ENCODE peak calls at places on chromosomes 1 and 21, in eight cellular contexts. W is transverse colon, L is stomach, K is esophagus muscularis mucosa, V is GM12878, Q is sigmoid colon, X is upper lobe of left lung, F is H1. H is an unnamed sample.

GRCh38 chr1:78617615-78618026 is 2.6 kb upstream of the IFI44L start:
- DNase-seq in W (peak; percentile 48), L (peak; percentile 62), K (no peak), V (peak; percentile 60), Q (peak; percentile 83), X (no peak), F (peak; percentile 54), H (peak; percentile 68)

GRCh38 chr1:116066868-116067563 is 44.2 kb upstream of the MAB21L3 start:
- DNase-seq in W (no peak), L (no peak), K (no peak), V (no peak), Q (no peak), X (no peak), F (no peak), H (no peak)

GRCh38 chr1:74362691-74363090 is 127.5 kb downstream of the TNNI3K start:
- DNase-seq in W (no peak), L (no peak), K (no peak), V (no peak), Q (no peak), X (no peak), F (no peak), H (no peak)

GRCh38 chr1:59452026-59452425 is 155.1 kb downstream of the FGGY start:
- DNase-seq in W (no peak), L (no peak), K (no peak), V (no peak), Q (no peak), X (no peak), F (no peak), H (no peak)

GRCh38 chr1:116513956-116514355 is 56.9 kb downstream of the CD58 start:
- DNase-seq in W (no peak), L (no peak), K (no peak), V (no peak), Q (no peak), X (no peak), F (no peak), H (no peak)

GRCh38 chr1:46043491-46044017 is 88.9 kb downstream of the PIK3R3 start:
- DNase-seq in W (peak; percentile 28), L (no peak), K (peak; percentile 64), V (peak; percentile 92), Q (peak; percentile 43), X (no peak), F (no peak), H (no peak)

GRCh38 chr21:34745557-34746255 is 76.9 kb downstream of the CLIC6 start:
- DNase-seq in W (peak; percentile 65), L (peak; percentile 73), K (no peak), V (peak; percentile 26), Q (peak; percentile 84), X (peak; percentile 36), F (peak; percentile 70), H (peak; percentile 85)

GRCh38 chr1:162361349-162361748 is 15.3 kb downstream of the SPATA46 start:
- DNase-seq in W (no peak), L (no peak), K (no peak), V (no peak), Q (no peak), X (no peak), F (no peak), H (no peak)

GRCh38 chr1:89761901-89762300 is 58.9 kb upstream of the LRRC8D start:
- DNase-seq in W (no peak), L (no peak), K (no peak), V (no peak), Q (no peak), X (no peak), F (no peak), H (no peak)

GRCh38 chr1:27522860-27523665 is 33.1 kb upstream of the WASF2 start:
- DNase-seq in W (no peak), L (no peak), K (no peak), V (no peak), Q (no peak), X (no peak), F (peak; percentile 68), H (no peak)
- TF ChIP-seq CTCF in W (peak; percentile 10), L (no peak), K (peak; percentile 29), V (no peak), Q (peak; percentile 35), X (no peak), F (no peak), H (peak; percentile 19)

GRCh38 chr1:94124538-94124937 is 3.6 kb upstream of the ABCA4 start:
- DNase-seq in W (no peak), L (no peak), K (no peak), V (no peak), Q (no peak), X (no peak), F (no peak), H (no peak)

GRCh38 chr1:94121411-94121821 is 468 bp upstream of the ABCA4 start:
- DNase-seq in W (no peak), L (no peak), K (no peak), V (no peak), Q (no peak), X (no peak), F (no peak), H (no peak)

GRCh38 chr1:94120591-94120901 is 402 bp downstream of the ABCA4 start:
- DNase-seq in W (no peak), L (no peak), K (no peak), V (no peak), Q (no peak), X (no peak), F (no peak), H (no peak)

GRCh38 chr1:94120983-94121382 is at the start of gene ABCA4:
- DNase-seq in W (no peak), L (no peak), K (no peak), V (no peak), Q (no peak), X (no peak), F (no peak), H (no peak)

DNA sequence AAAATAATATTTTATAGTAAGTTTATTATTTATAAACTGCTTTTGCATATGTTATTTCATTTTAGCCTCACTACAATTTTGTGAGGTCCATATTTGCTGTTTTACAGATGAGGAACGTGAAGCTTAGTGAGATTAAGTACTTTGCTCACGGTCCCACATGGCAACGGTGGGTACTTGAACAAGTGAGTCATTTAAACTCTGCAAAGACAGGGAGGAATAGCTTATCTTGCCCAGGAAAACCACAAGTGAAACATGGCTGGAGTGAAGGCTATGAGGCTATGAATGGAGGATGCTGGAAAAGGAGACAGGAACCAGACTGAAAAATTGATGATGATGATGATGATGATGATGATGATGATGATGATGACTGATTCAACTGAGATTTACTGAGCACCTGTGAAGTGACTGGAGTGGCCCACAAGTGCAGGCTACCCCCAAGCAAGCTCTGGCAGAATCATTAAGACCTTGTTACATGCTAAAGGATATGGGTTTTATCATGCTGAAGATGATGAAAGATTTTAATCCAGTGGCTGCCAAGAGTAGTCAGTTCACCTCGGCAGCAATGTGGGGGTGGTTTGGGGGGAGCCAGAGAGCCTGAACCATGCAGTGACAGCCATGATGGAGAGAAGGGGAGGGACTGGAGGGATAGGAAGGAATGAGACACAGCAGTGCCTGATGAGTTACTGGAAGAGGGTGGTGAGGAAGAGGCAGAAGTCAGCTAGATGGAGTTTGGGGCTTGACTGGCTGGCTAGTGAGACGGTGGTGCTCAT is 1.4 kb upstream of the ABCA4 start:
- DNase-seq in W (no peak), L (no peak), K (no peak), V (no peak), Q (no peak), X (no peak), F (no peak), H (no peak)
- TF ChIP-seq EP300 in W (no peak), L (no peak), K (no peak), V (no peak), Q (no peak), X (no peak), F (no peak), H (no peak)

GRCh38 chr1:234564035-234565029 is 45.6 kb downstream of the IRF2BP2 start:
- DNase-seq in W (no peak), L (no peak), K (no peak), V (no peak), Q (no peak), X (no peak), F (no peak), H (no peak)
- TF ChIP-seq POLR2AphosphoS5 in W (no peak), L (no peak), K (peak; percentile 58), V (no peak), Q (no peak), X (no peak), F (no peak), H (peak; percentile 58)

GRCh38 chr21:33479679-33480480 is at the start of gene TMEM50B:
- DNase-seq in W (peak; percentile 97), L (peak; percentile 96), K (peak; percentile 98), V (peak; percentile 79), Q (peak; percentile 98), X (peak; percentile 99), F (peak; percentile 95), H (peak; percentile 98)
- TF ChIP-seq CTCF in W (peak; percentile 81), L (no peak), K (peak; percentile 42), V (peak; percentile 52), Q (peak; percentile 51), X (peak; percentile 47), F (peak; percentile 40), H (peak; percentile 56)

DNA sequence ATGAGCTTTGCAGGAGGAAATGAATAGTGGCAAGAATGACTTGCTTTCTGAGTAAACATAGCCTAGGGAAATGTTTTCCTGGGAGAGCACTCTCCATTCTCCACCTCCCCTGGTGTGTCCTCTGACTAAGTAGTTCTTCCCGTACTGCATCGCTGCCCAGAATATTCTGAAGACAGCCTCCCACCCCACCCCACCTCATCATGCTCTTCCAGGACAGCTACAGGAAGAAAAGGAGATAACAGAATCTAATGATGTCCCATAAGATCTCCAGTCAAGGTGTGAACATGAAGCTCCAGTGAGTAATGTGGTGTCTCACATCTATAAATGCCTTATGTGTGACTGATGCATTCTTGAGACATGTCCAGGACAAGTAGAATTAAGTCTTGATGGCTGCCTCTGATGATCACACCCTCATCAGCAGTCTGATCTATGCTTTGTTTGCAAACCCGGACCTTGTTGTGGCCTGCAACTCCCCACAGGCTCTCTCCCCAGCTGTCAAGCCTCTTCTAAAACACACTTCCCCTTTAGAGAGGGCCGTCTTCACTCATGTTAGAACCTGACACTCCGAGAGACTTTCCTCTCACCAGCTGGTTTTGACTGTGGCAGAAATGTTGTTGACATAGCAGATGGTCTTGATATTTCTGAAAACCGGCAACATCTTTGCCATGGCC is 183.0 kb downstream of the CYYR1 start:
- DNase-seq in W (no peak), L (no peak), K (no peak), V (no peak), Q (no peak), X (no peak), F (no peak), H (no peak)
- TF ChIP-seq EP300 in W (no peak), L (no peak), K (no peak), V (no peak), Q (no peak), X (no peak), F (no peak), H (no peak)

GRCh38 chr1:150575072-150575489 is 4.3 kb downstream of the MCL1 start:
- DNase-seq in W (no peak), L (no peak), K (no peak), V (no peak), Q (no peak), X (no peak), F (no peak), H (no peak)
- TF ChIP-seq POLR2AphosphoS5 in W (no peak), L (no peak), K (no peak), V (no peak), Q (no peak), X (no peak), F (no peak), H (no peak)

GRCh38 chr1:117758444-117759316 is 152.8 kb downstream of the TENT5C start:
- DNase-seq in W (peak; percentile 78), L (peak; percentile 82), K (no peak), V (peak; percentile 11), Q (peak; percentile 85), X (peak; percentile 75), F (peak; percentile 85), H (no peak)
- TF ChIP-seq CTCF in W (peak; percentile 86), L (no peak), K (peak; percentile 86), V (peak; percentile 78), Q (peak; percentile 87), X (peak; percentile 83), F (peak; percentile 46), H (peak; percentile 59)

GRCh38 chr1:180680558-180681144 is 48.8 kb downstream of the XPR1 start:
- DNase-seq in W (no peak), L (no peak), K (no peak), V (no peak), Q (no peak), X (no peak), F (no peak), H (no peak)
- TF ChIP-seq EP300 in W (no peak), L (no peak), K (no peak), V (no peak), Q (no peak), X (no peak), F (no peak), H (no peak)

H was measured in suprapubic skin.